ENCODE peak calls at places on chromosomes 6 and 20, in seven cellular contexts. V is fibroblast of the conjunctiva; T is adrenal gland; L is activated naive CD4-positive, alpha-beta T cell treated with Interleukin-2 at 50 U/mL for 16 hours; Y is heart left ventricle; Q is NCI-H1105 treated with DMSO at 0.1 percent for 48 hours; A is NCI-H1417. D is an unnamed sample.

GRCh38 chr6:108001696-108002231 is 43.8 kb upstream of the SEC63 start:
- DNase-seq in V (no peak), A (no peak), T (no peak), Y (no peak), Q (no peak), L (no peak), D (no peak)

GRCh38 chr6:141824258-141824795 is 308.4 kb upstream of the GJE1 start:
- DNase-seq in V (no peak), T (no peak), Y (no peak), L (no peak), Q (no peak), A (no peak), D (no peak)

GRCh38 chr6:39280247-39280731 is 33.9 kb downstream of the KCNK17 start:
- DNase-seq in A (no peak), Y (no peak), T (peak), V (no peak), L (no peak), Q (no peak), D (no peak)

GRCh38 chr6:16216501-16217155 is 21.8 kb upstream of the GMPR start:
- DNase-seq in A (no peak), Q (no peak), Y (peak), V (no peak), T (no peak), L (no peak), D (no peak)

GRCh38 chr6:115133790-115134189 is 791.0 kb upstream of the HS3ST5 start:
- DNase-seq in T (no peak), A (no peak), L (no peak), V (peak), Q (no peak), Y (no peak), D (no peak)

GRCh38 chr6:89727501-89727900 is 89.0 kb upstream of the LYRM2 start:
- DNase-seq in Q (no peak), A (no peak), Y (no peak), L (no peak), T (no peak), V (no peak), D (no peak)

GRCh38 chr6:146189131-146189530 is 160.3 kb downstream of the GRM1 start:
- DNase-seq in A (no peak), Y (no peak), Q (no peak), V (no peak), L (no peak), T (no peak), D (no peak)

GRCh38 chr6:20404641-20405032 is 3.0 kb downstream of the E2F3 start:
- DNase-seq in A (peak), V (peak), L (peak), Y (no peak), T (peak), Q (peak), D (peak)

GRCh38 chr6:6825986-6826901 is 237.7 kb downstream of the LY86 start:
- DNase-seq in T (peak), V (no peak), Q (peak), Y (peak), A (peak), L (no peak), D (no peak)

GRCh38 chr20:62539646-62540045 is 63.9 kb upstream of the GATA5 start:
- DNase-seq in T (no peak), V (no peak), L (no peak), Y (no peak), A (no peak), Q (no peak), D (no peak)

GRCh38 chr20:58162976-58163375 is 65.5 kb downstream of the ANKRD60 start:
- DNase-seq in Y (no peak), Q (no peak), L (no peak), V (no peak), T (no peak), A (no peak), D (no peak)

GRCh38 chr20:38434310-38434741 is 802 bp downstream of the SNHG17 start:
- DNase-seq in V (no peak), T (peak), A (no peak), Q (no peak), Y (no peak), L (peak), D (peak)

GRCh38 chr6:133707456-133707855 is 181.5 kb upstream of the TCF21 start:
- DNase-seq in V (no peak), Y (no peak), T (no peak), A (no peak), Q (no peak), L (peak), D (no peak)

GRCh38 chr6:90219168-90219985 is 77.3 kb downstream of the BACH2 start:
- DNase-seq in Q (peak), L (no peak), A (peak), V (peak), T (peak), Y (no peak), D (no peak)

GRCh38 chr20:25005220-25005619 is 12.7 kb upstream of the APMAP start:
- DNase-seq in L (no peak), T (no peak), A (peak), Y (no peak), V (no peak), Q (no peak), D (no peak)

GRCh38 chr20:8428988-8429387 is 296.9 kb downstream of the PLCB1 start:
- DNase-seq in L (no peak), Q (no peak), T (no peak), V (no peak), Y (no peak), A (no peak), D (peak)

GRCh38 chr20:15475483-15475882 is 1097.8 kb downstream of the KIF16B start:
- DNase-seq in Y (peak), L (no peak), V (no peak), A (peak), T (peak), Q (peak), D (no peak)

GRCh38 chr20:17971571-17972013 is 2.8 kb downstream of the MGME1 start:
- DNase-seq in V (no peak), Y (no peak), A (no peak), Q (no peak), L (no peak), T (no peak), D (no peak)

GRCh38 chr6:80605165-80605989 is 498.9 kb downstream of the BCKDHB start:
- DNase-seq in Y (no peak), V (peak), L (no peak), Q (peak), T (no peak), A (peak), D (no peak)

GRCh38 chr20:5270608-5271007 is 46.1 kb downstream of the PROKR2 start:
- DNase-seq in L (no peak), Y (no peak), V (no peak), T (no peak), A (peak), Q (no peak), D (no peak)

GRCh38 chr20:32672982-32673727 is 586 bp downstream of the C20orf203 start:
- DNase-seq in Y (peak), L (no peak), Q (peak), A (peak), V (no peak), T (no peak), D (peak)

GRCh38 chr6:127267742-127268588 is 1.3 kb downstream of the RNF146 start:
- DNase-seq in Y (no peak), T (no peak), L (no peak), Q (peak), A (peak), V (no peak), D (no peak)

GRCh38 chr6:35330541-35331119 is 11.7 kb upstream of the PPARD start:
- DNase-seq in L (no peak), Q (no peak), V (no peak), T (no peak), Y (no peak), A (no peak), D (no peak)

GRCh38 chr20:36004045-36004444 is 35.7 kb downstream of the CNBD2 start:
- DNase-seq in V (no peak), Y (no peak), A (no peak), T (no peak), L (no peak), Q (no peak), D (no peak)

GRCh38 chr6:164184410-164184809 is 769.9 kb downstream of the QKI start:
- DNase-seq in T (no peak), Y (no peak), V (no peak), Q (no peak), A (no peak), L (no peak), D (no peak)

GRCh38 chr20:11205769-11206362 is 532.1 kb upstream of the JAG1 start:
- DNase-seq in A (no peak), V (no peak), L (no peak), Y (no peak), T (no peak), Q (no peak), D (no peak)

GRCh38 chr6:105243487-105243886 is 63.7 kb upstream of the POPDC3 start:
- DNase-seq in A (no peak), L (no peak), V (no peak), T (no peak), Q (no peak), Y (no peak), D (no peak)

GRCh38 chr6:158439255-158439654 is 120.6 kb upstream of the TMEM181 start:
- DNase-seq in V (no peak), A (no peak), L (no peak), Q (no peak), Y (no peak), T (no peak), D (no peak)

GRCh38 chr20:25281541-25281991 is 33.7 kb downstream of the PYGB start:
- DNase-seq in Y (peak), Q (peak), L (no peak), T (peak), V (no peak), A (peak), D (no peak)

GRCh38 chr6:32774428-32774827 is 11.1 kb upstream of the HLA-DQB2 start:
- DNase-seq in Y (no peak), Q (no peak), A (no peak), V (no peak), T (no peak), L (no peak), D (no peak)